ENCODE peak calls at places on chromosomes 4 and X, in nine cellular contexts. K is activated T-cell treated with anti-CD3 and anti-CD28 coated beads, Interleukin-2, amount 50 U/mL, for 4 hours; R is mesothelial cell of epicardium; Q is CD4-positive, CD25-positive, alpha-beta regulatory T cell; U is WTC11; T is endothelial cell of umbilical vein; G is mesenchymal stem cell; A is NCI-H524 treated with DMSO at 0.1 percent for 48 hours; L is fibroblast of villous mesenchyme. P is an unnamed sample.

GRCh38 chr4:121272526-121272925 is 108.3 kb downstream of the QRFPR start:
- DNase-seq in K (no peak), R (no peak), Q (peak), U (no peak), T (no peak), G (peak), A (no peak), L (peak), P (no peak)

GRCh38 chrX:1305411-1305810 is 31.2 kb upstream of the IL3RA start:
- DNase-seq in K (no peak), R (no peak), Q (no peak), U (no peak), T (no peak), G (no peak), A (no peak), L (no peak), P (no peak)

GRCh38 chrX:27671234-27671633 is 81.1 kb downstream of the DCAF8L2 start:
- DNase-seq in K (no peak), R (no peak), Q (no peak), U (no peak), T (no peak), G (no peak), A (no peak), L (no peak), P (no peak)

GRCh38 chrX:48972214-48973164 is 845 bp upstream of the KCND1 start:
- DNase-seq in K (no peak), R (no peak), Q (peak), U (peak), T (peak), G (peak), A (no peak), L (peak), P (peak)

GRCh38 chrX:8244301-8244700 is 73.2 kb upstream of the VCX2 start:
- DNase-seq in K (no peak), R (no peak), Q (no peak), U (no peak), T (no peak), G (no peak), A (no peak), L (no peak), P (no peak)

GRCh38 chr4:184322328-184323025 is 104.8 kb upstream of the ENPP6 start:
- DNase-seq in K (no peak), R (no peak), Q (no peak), U (no peak), T (no peak), G (no peak), A (no peak), L (no peak), P (no peak)

GRCh38 chr4:2604614-2605013 is 68.2 kb downstream of the FAM193A start:
- DNase-seq in K (no peak), R (no peak), Q (no peak), U (no peak), T (no peak), G (no peak), A (no peak), L (no peak), P (no peak)

GRCh38 chr4:82519776-82520175 is 42.0 kb downstream of the TMEM150C start:
- DNase-seq in K (no peak), R (no peak), Q (no peak), U (no peak), T (peak), G (peak), A (no peak), L (peak), P (no peak)

GRCh38 chr4:8736083-8736825 is 135.4 kb downstream of the HMX1 start:
- DNase-seq in K (no peak), R (no peak), Q (no peak), U (no peak), T (no peak), G (no peak), A (no peak), L (no peak), P (no peak)

GRCh38 chrX:131675596-131676194 is 131.8 kb downstream of the OR13H1 start:
- DNase-seq in K (no peak), R (no peak), Q (no peak), U (no peak), T (no peak), G (peak), A (no peak), L (peak), P (peak)

GRCh38 chrX:4588893-4589292 is 875.4 kb upstream of the PRKX start:
- DNase-seq in K (no peak), R (no peak), Q (no peak), U (no peak), T (no peak), G (no peak), A (no peak), L (no peak), P (no peak)

GRCh38 chr4:74324262-74324661 is 16.0 kb downstream of the EPGN start:
- DNase-seq in K (no peak), R (no peak), Q (no peak), U (no peak), T (no peak), G (no peak), A (no peak), L (no peak), P (no peak)

GRCh38 chr4:73676136-73676535 is 55.9 kb upstream of the RASSF6 start:
- DNase-seq in K (no peak), R (no peak), Q (no peak), U (no peak), T (no peak), G (no peak), A (no peak), L (no peak), P (no peak)

GRCh38 chrX:19715711-19716638 is 171.4 kb downstream of the SH3KBP1 start:
- DNase-seq in K (no peak), R (no peak), Q (no peak), U (no peak), T (no peak), G (peak), A (no peak), L (no peak), P (no peak)